ENCODE peak calls at places on chromosomes 4 and X, in seven cellular contexts. N is stomach; A is MCF 10A; I is effector memory CD8-positive, alpha-beta T cell; W is stimulated activated CD4-positive, alpha-beta T cell treated with anti-CD3 and anti-CD28 coated beads, Interleukin-4, amount 100 ng/mL, for 48 hours; F is GM04504; X is GOT3. E is an unnamed sample.

GRCh38 chrX:77448170-77448569 is 981 bp downstream of the FGF16 start:
- DNase-seq in I (no peak), W (no peak), F (no peak), N (no peak), X (no peak), A (no peak), E (no peak)

GRCh38 chr4:182555997-182556418 is 312.8 kb downstream of the TENM3 start:
- DNase-seq in A (peak), I (no peak), F (peak), X (no peak), N (no peak), W (no peak), E (no peak)

GRCh38 chr4:41406051-41406516 is 131.9 kb upstream of the LIMCH1 start:
- DNase-seq in I (no peak), A (no peak), F (no peak), X (no peak), W (no peak), N (no peak), E (no peak)

GRCh38 chr4:85149656-85150055 is 183.2 kb upstream of the WDFY3 start:
- DNase-seq in A (peak), I (no peak), W (no peak), N (no peak), F (no peak), X (no peak), E (no peak)

GRCh38 chr4:54433686-54434085 is 204.6 kb downstream of the PDGFRA start:
- DNase-seq in N (no peak), X (no peak), W (no peak), F (no peak), I (no peak), A (peak), E (peak)

GRCh38 chr4:1406946-1407656 is 859 bp upstream of the NKX1-1 start:
- DNase-seq in I (no peak), W (no peak), A (no peak), X (no peak), F (no peak), N (peak), E (no peak)

GRCh38 chr4:99801005-99801699 is 15.5 kb upstream of the DAPP1 start:
- DNase-seq in N (no peak), A (no peak), I (no peak), X (no peak), F (no peak), W (no peak), E (no peak)

GRCh38 chr4:169256101-169256612 is 14.6 kb downstream of the SH3RF1 start:
- DNase-seq in X (no peak), W (no peak), A (no peak), I (no peak), F (no peak), N (no peak), E (no peak)

GRCh38 chrX:77275392-77275791 is 171.8 kb upstream of the FGF16 start:
- DNase-seq in W (no peak), I (no peak), F (no peak), A (no peak), X (no peak), N (no peak), E (no peak)

GRCh38 chrX:21398424-21398823 is 24.2 kb downstream of the CNKSR2 start:
- DNase-seq in F (no peak), X (no peak), A (no peak), N (no peak), W (no peak), I (no peak), E (peak)

GRCh38 chr4:162116085-162116784 is 47.6 kb downstream of the FSTL5 start:
- DNase-seq in W (no peak), N (no peak), X (no peak), I (no peak), A (no peak), F (no peak), E (no peak)

GRCh38 chrX:6377365-6377764 is 148.7 kb upstream of the NLGN4X start:
- DNase-seq in W (no peak), F (no peak), N (no peak), A (no peak), X (no peak), I (no peak), E (no peak)

GRCh38 chrX:1719270-1719669 is 104.4 kb downstream of the ASMT start:
- DNase-seq in F (no peak), X (no peak), I (no peak), N (no peak), A (no peak), W (no peak), E (no peak)

GRCh38 chrX:2967998-2968909 is 38.1 kb upstream of the ARSH start:
- DNase-seq in F (peak), N (no peak), A (peak), W (no peak), X (no peak), I (no peak), E (no peak)

GRCh38 chrX:52422884-52423283 is 54.1 kb downstream of the XAGE2 start:
- DNase-seq in W (no peak), I (no peak), A (peak), X (no peak), F (peak), N (no peak), E (no peak)

GRCh38 chr4:78624048-78624447 is 72.5 kb downstream of the ANXA3 start:
- DNase-seq in N (no peak), W (no peak), A (no peak), X (no peak), F (no peak), I (no peak), E (no peak)

GRCh38 chrX:110317079-110317819 is 636 bp downstream of the AMMECR1 start:
- DNase-seq in X (no peak), F (no peak), I (no peak), W (peak), A (peak), N (peak), E (no peak)

GRCh38 chrX:100072286-100072685 is 337.8 kb downstream of the PCDH19 start:
- DNase-seq in I (no peak), N (no peak), X (no peak), A (peak), W (no peak), F (peak), E (no peak)

GRCh38 chrX:56120242-56120641 is 111.9 kb upstream of the KLF8 start:
- DNase-seq in N (no peak), A (no peak), I (no peak), F (no peak), X (no peak), W (no peak), E (no peak)

GRCh38 chrX:134695999-134696398 is 37.7 kb upstream of the PLAC1 start:
- DNase-seq in X (no peak), N (no peak), I (no peak), W (no peak), A (peak), F (no peak), E (no peak)

GRCh38 chr4:7169134-7169533 is 23.2 kb upstream of the SORCS2 start:
- DNase-seq in I (no peak), N (no peak), F (no peak), W (no peak), X (no peak), A (no peak), E (no peak)

GRCh38 chr4:182090186-182090585 is 153.0 kb upstream of the TENM3 start:
- DNase-seq in W (no peak), F (no peak), X (no peak), A (no peak), N (no peak), I (no peak), E (no peak)

GRCh38 chr4:986949-987688 is at the start of gene IDUA:
- DNase-seq in I (peak), N (peak), F (no peak), X (peak), W (peak), A (peak), E (peak)

GRCh38 chr4:88187766-88188165 is 29.3 kb upstream of the ABCG2 start:
- DNase-seq in A (no peak), W (no peak), X (no peak), I (no peak), N (no peak), F (no peak), E (no peak)

GRCh38 chr4:152735302-152735917 is 44.1 kb downstream of the TIGD4 start:
- DNase-seq in I (no peak), W (no peak), A (peak), X (no peak), N (no peak), F (no peak), E (peak)

GRCh38 chr4:11623726-11624037 is 195.0 kb upstream of the HS3ST1 start:
- DNase-seq in X (no peak), A (peak), N (peak), F (no peak), I (no peak), W (no peak), E (peak)

GRCh38 chr4:111960241-111960667 is 185.0 kb upstream of the FAM241A start:
- DNase-seq in W (no peak), X (no peak), A (peak), N (no peak), I (no peak), F (peak), E (no peak)

GRCh38 chrX:119238557-119238956 is 2.5 kb downstream of the PGRMC1 start:
- DNase-seq in X (no peak), A (no peak), N (no peak), F (no peak), W (no peak), I (no peak), E (no peak)

GRCh38 chr4:125393825-125394224 is 79.1 kb downstream of the FAT4 start:
- DNase-seq in N (no peak), I (no peak), A (no peak), F (no peak), X (no peak), W (no peak), E (no peak)

GRCh38 chrX:101999644-102000539 is 68.1 kb upstream of the ZMAT1 start:
- DNase-seq in F (no peak), N (no peak), A (no peak), X (no peak), I (no peak), W (no peak), E (no peak)

GRCh38 chr4:138078751-138079150 is 163.4 kb downstream of the SLC7A11 start:
- DNase-seq in F (no peak), I (no peak), N (no peak), X (no peak), W (no peak), A (no peak), E (no peak)

GRCh38 chr4:44448548-44449443 is at the start of gene KCTD8:
- DNase-seq in I (no peak), N (peak), A (peak), X (peak), W (peak), F (peak), E (peak)

GRCh38 chr4:8540586-8540985 is 39.6 kb upstream of the GPR78 start:
- DNase-seq in N (no peak), I (no peak), F (no peak), A (no peak), W (no peak), X (no peak), E (no peak)

GRCh38 chr4:108324450-108324849 is 155.7 kb upstream of the LEF1 start:
- DNase-seq in N (no peak), A (no peak), I (no peak), F (no peak), W (no peak), X (no peak), E (no peak)

GRCh38 chr4:112144546-112145325 is 518 bp upstream of the FAM241A start:
- DNase-seq in N (no peak), F (no peak), I (no peak), A (no peak), X (no peak), W (no peak), E (no peak)

GRCh38 chrX:64975989-64976672 is at the start of gene ZC4H2:
- DNase-seq in N (peak), F (peak), X (no peak), W (peak), I (peak), A (peak), E (peak)

E was measured in Kasumi-1.